ENCODE peak calls at places on chromosomes 6 and 20, in six cellular contexts. One of them, this sample, is unnamed. For H3K36me3 and H3K9me3, the result is how much of the 10 kb centered on the place peaks cover.

GRCh38 chr6:69622230-69622629 is 174.6 kb downstream of the LMBRD1 start:
- DNase-seq in lower lobe of right lung: no peak
- DNase-seq in CD4-positive, alpha-beta memory T cell: no peak
- DNase-seq in fibroblast of lung: no peak
- DNase-seq in PC-3: no peak
- DNase-seq in HAP-1: peak
- DNase-seq in this sample: no peak

GRCh38 chr20:63567132-63567381 is 7.0 kb downstream of the HELZ2 start:
- DNase-seq in lower lobe of right lung: no peak
- DNase-seq in CD4-positive, alpha-beta memory T cell: no peak
- DNase-seq in fibroblast of lung: no peak
- DNase-seq in PC-3: no peak
- DNase-seq in HAP-1: no peak
- DNase-seq in this sample: no peak

GRCh38 chr20:20452254-20452676 is 84.4 kb downstream of the INSM1 start:
- DNase-seq in lower lobe of right lung: peak
- DNase-seq in CD4-positive, alpha-beta memory T cell: peak
- DNase-seq in fibroblast of lung: peak
- DNase-seq in PC-3: peak
- DNase-seq in HAP-1: peak
- DNase-seq in this sample: no peak

GRCh38 chr6:36897629-36898028 is 11.9 kb downstream of the C6orf89 start:
- DNase-seq in lower lobe of right lung: no peak
- DNase-seq in CD4-positive, alpha-beta memory T cell: peak
- DNase-seq in fibroblast of lung: no peak
- DNase-seq in PC-3: peak
- DNase-seq in HAP-1: no peak
- DNase-seq in this sample: no peak

GRCh38 chr6:21003780-21004541 is 469.7 kb downstream of the CDKAL1 start:
- DNase-seq in lower lobe of right lung: no peak
- DNase-seq in CD4-positive, alpha-beta memory T cell: no peak
- DNase-seq in fibroblast of lung: peak
- DNase-seq in PC-3: peak
- DNase-seq in HAP-1: no peak
- DNase-seq in this sample: peak

GRCh38 chr6:6730831-6731230 is 142.3 kb downstream of the LY86 start:
- DNase-seq in lower lobe of right lung: no peak
- DNase-seq in CD4-positive, alpha-beta memory T cell: no peak
- DNase-seq in fibroblast of lung: peak
- DNase-seq in PC-3: peak
- DNase-seq in HAP-1: no peak
- DNase-seq in this sample: peak

GRCh38 chr6:139943391-139943790 is 568.9 kb upstream of the CITED2 start:
- DNase-seq in lower lobe of right lung: no peak
- DNase-seq in CD4-positive, alpha-beta memory T cell: no peak
- DNase-seq in fibroblast of lung: peak
- DNase-seq in PC-3: peak
- DNase-seq in HAP-1: no peak
- DNase-seq in this sample: no peak

GRCh38 chr20:63501818-63502670 is 3.2 kb upstream of the EEF1A2 start:
- DNase-seq in lower lobe of right lung: no peak
- DNase-seq in CD4-positive, alpha-beta memory T cell: no peak
- DNase-seq in fibroblast of lung: no peak
- DNase-seq in PC-3: no peak
- DNase-seq in HAP-1: no peak
- DNase-seq in this sample: no peak

GRCh38 chr20:38059832-38060231 is 26.3 kb downstream of the RPRD1B start:
- DNase-seq in lower lobe of right lung: no peak
- DNase-seq in CD4-positive, alpha-beta memory T cell: no peak
- DNase-seq in fibroblast of lung: no peak
- DNase-seq in PC-3: peak
- DNase-seq in HAP-1: no peak
- DNase-seq in this sample: no peak

GRCh38 chr6:151082079-151082478 is 157.7 kb upstream of the AKAP12 start:
- DNase-seq in lower lobe of right lung: no peak
- DNase-seq in CD4-positive, alpha-beta memory T cell: no peak
- DNase-seq in fibroblast of lung: peak
- DNase-seq in PC-3: peak
- DNase-seq in HAP-1: no peak
- DNase-seq in this sample: no peak

GRCh38 chr6:148200302-148200701 is 142.3 kb upstream of the SASH1 start:
- DNase-seq in lower lobe of right lung: no peak
- DNase-seq in CD4-positive, alpha-beta memory T cell: no peak
- DNase-seq in fibroblast of lung: no peak
- DNase-seq in PC-3: no peak
- DNase-seq in HAP-1: peak
- DNase-seq in this sample: no peak

GRCh38 chr6:91476000-91476399 is 889.1 kb upstream of the MAP3K7 start:
- DNase-seq in lower lobe of right lung: no peak
- DNase-seq in CD4-positive, alpha-beta memory T cell: no peak
- DNase-seq in fibroblast of lung: peak
- DNase-seq in PC-3: peak
- DNase-seq in HAP-1: no peak
- DNase-seq in this sample: peak

GRCh38 chr6:1612902-1613301 is 3.2 kb downstream of the FOXC1 start:
- DNase-seq in lower lobe of right lung: no peak
- DNase-seq in CD4-positive, alpha-beta memory T cell: no peak
- DNase-seq in fibroblast of lung: peak
- DNase-seq in PC-3: peak
- DNase-seq in HAP-1: peak
- DNase-seq in this sample: peak

GRCh38 chr6:35451354-35452185 is 568 bp upstream of the FANCE start:
- DNase-seq in lower lobe of right lung: no peak
- DNase-seq in CD4-positive, alpha-beta memory T cell: no peak
- DNase-seq in fibroblast of lung: no peak
- DNase-seq in PC-3: no peak
- DNase-seq in HAP-1: no peak
- DNase-seq in this sample: no peak

GRCh38 chr6:35452186-35453090 is at the start of gene FANCE:
- DNase-seq in lower lobe of right lung: peak
- DNase-seq in CD4-positive, alpha-beta memory T cell: peak
- DNase-seq in fibroblast of lung: peak
- DNase-seq in PC-3: peak
- DNase-seq in HAP-1: peak
- DNase-seq in this sample: peak

GRCh38 chr6:35449287-35449881 is 2.8 kb upstream of the FANCE start:
- DNase-seq in lower lobe of right lung: no peak
- DNase-seq in CD4-positive, alpha-beta memory T cell: peak
- DNase-seq in fibroblast of lung: peak
- DNase-seq in PC-3: peak
- DNase-seq in HAP-1: peak
- DNase-seq in this sample: no peak

GRCh38 chr6:35454843-35455110 is 2.6 kb downstream of the FANCE start:
- DNase-seq in lower lobe of right lung: no peak
- DNase-seq in CD4-positive, alpha-beta memory T cell: no peak
- DNase-seq in fibroblast of lung: no peak
- DNase-seq in PC-3: no peak
- DNase-seq in HAP-1: no peak
- DNase-seq in this sample: no peak

DNA sequence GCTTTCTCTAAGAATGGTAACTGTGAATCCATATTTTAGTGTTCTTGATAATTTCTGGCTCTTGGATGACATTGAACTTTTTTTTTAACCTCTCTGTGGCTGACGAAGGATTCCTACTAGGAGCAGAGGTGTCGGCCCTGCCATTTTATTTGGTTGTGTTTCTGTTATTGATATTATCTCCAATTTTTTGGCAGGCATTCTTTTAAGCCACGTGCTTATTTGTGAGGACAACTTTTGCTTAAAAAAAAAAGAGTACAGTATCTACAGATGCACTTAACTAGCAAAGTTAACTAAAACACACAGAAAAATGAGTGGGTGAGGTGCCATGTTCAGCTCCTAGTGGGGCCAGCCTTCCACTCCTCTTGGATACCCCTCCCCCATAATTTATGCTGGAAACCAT is 1.1 kb downstream of the FANCE start:
- DNase-seq in lower lobe of right lung: no peak
- DNase-seq in CD4-positive, alpha-beta memory T cell: no peak
- DNase-seq in fibroblast of lung: no peak
- DNase-seq in PC-3: no peak
- DNase-seq in HAP-1: no peak
- DNase-seq in this sample: no peak
- H3K4me3 ChIP-seq in lower lobe of right lung: peak
- H3K4me3 ChIP-seq in CD4-positive, alpha-beta memory T cell: peak
- H3K4me3 ChIP-seq in fibroblast of lung: peak
- H3K4me3 ChIP-seq in PC-3: peak
- H3K4me3 ChIP-seq in HAP-1: peak
- H3K4me3 ChIP-seq in this sample: peak

GRCh38 chr20:62335532-62335931 is 31.6 kb downstream of the LAMA5 start:
- DNase-seq in lower lobe of right lung: no peak
- DNase-seq in CD4-positive, alpha-beta memory T cell: no peak
- DNase-seq in fibroblast of lung: no peak
- DNase-seq in PC-3: no peak
- DNase-seq in HAP-1: no peak
- DNase-seq in this sample: no peak
- H3K36me3 ChIP-seq in lower lobe of right lung: half or more
- H3K36me3 ChIP-seq in CD4-positive, alpha-beta memory T cell: under half
- H3K36me3 ChIP-seq in fibroblast of lung: under half
- H3K36me3 ChIP-seq in PC-3: half or more
- H3K36me3 ChIP-seq in HAP-1: under half
- H3K36me3 ChIP-seq in this sample: half or more

GRCh38 chr20:56018194-56018593 is 12.9 kb upstream of the CBLN4 start:
- DNase-seq in lower lobe of right lung: no peak
- DNase-seq in CD4-positive, alpha-beta memory T cell: no peak
- DNase-seq in fibroblast of lung: no peak
- DNase-seq in PC-3: no peak
- DNase-seq in HAP-1: no peak
- DNase-seq in this sample: no peak
- H3K9me3 ChIP-seq in lower lobe of right lung: under half
- H3K9me3 ChIP-seq in CD4-positive, alpha-beta memory T cell: under half
- H3K9me3 ChIP-seq in fibroblast of lung: under half
- H3K9me3 ChIP-seq in PC-3: under half
- H3K9me3 ChIP-seq in HAP-1: under half
- H3K9me3 ChIP-seq in this sample: under half

DNA sequence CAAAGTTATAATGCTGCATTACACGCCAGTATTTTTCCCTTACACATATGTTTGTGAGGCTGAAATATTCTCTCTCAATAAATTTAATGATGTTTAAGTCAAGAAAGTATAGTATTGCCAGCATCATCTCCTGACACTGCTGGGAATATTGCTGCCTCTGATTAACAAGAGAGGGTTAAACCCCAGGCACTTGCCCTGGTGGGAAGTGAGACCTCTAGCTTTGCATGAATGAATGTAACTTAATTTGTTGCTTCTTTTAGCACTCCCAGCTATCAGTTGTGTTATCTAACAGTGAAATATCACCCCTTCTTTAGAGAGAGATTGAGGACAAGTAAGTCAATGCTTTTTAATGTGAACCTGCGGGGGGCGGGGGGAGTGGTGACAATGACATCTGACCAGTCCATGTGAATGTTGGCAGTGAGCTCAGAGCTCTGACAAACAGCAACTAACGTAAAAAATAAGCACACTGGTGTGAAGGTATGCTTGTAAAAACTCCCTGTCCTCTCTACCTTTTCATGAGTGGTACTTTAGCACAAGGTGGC is 9.8 kb downstream of the FOXA2 start:
- DNase-seq in lower lobe of right lung: no peak
- DNase-seq in CD4-positive, alpha-beta memory T cell: no peak
- DNase-seq in fibroblast of lung: no peak
- DNase-seq in PC-3: peak
- DNase-seq in HAP-1: no peak
- DNase-seq in this sample: no peak
- H3K4me3 ChIP-seq in lower lobe of right lung: no peak
- H3K4me3 ChIP-seq in CD4-positive, alpha-beta memory T cell: no peak
- H3K4me3 ChIP-seq in fibroblast of lung: no peak
- H3K4me3 ChIP-seq in PC-3: no peak
- H3K4me3 ChIP-seq in HAP-1: no peak
- H3K4me3 ChIP-seq in this sample: no peak

GRCh38 chr6:159754401-159754800 is 7.4 kb upstream of the ACAT2 start:
- DNase-seq in lower lobe of right lung: no peak
- DNase-seq in CD4-positive, alpha-beta memory T cell: no peak
- DNase-seq in fibroblast of lung: no peak
- DNase-seq in PC-3: no peak
- DNase-seq in HAP-1: no peak
- DNase-seq in this sample: no peak
- H3K36me3 ChIP-seq in lower lobe of right lung: half or more
- H3K36me3 ChIP-seq in CD4-positive, alpha-beta memory T cell: half or more
- H3K36me3 ChIP-seq in fibroblast of lung: under half
- H3K36me3 ChIP-seq in PC-3: half or more
- H3K36me3 ChIP-seq in HAP-1: half or more
- H3K36me3 ChIP-seq in this sample: half or more

GRCh38 chr6:168516941-168517741 is 76.2 kb downstream of the SMOC2 start:
- DNase-seq in lower lobe of right lung: no peak
- DNase-seq in CD4-positive, alpha-beta memory T cell: no peak
- DNase-seq in fibroblast of lung: no peak
- DNase-seq in PC-3: no peak
- DNase-seq in HAP-1: no peak
- DNase-seq in this sample: no peak
- H3K9me3 ChIP-seq in lower lobe of right lung: under half
- H3K9me3 ChIP-seq in CD4-positive, alpha-beta memory T cell: under half
- H3K9me3 ChIP-seq in fibroblast of lung: under half
- H3K9me3 ChIP-seq in PC-3: under half
- H3K9me3 ChIP-seq in HAP-1: under half
- H3K9me3 ChIP-seq in this sample: under half

GRCh38 chr6:84643778-84644177 is 120.6 kb downstream of the TBX18 start:
- DNase-seq in lower lobe of right lung: no peak
- DNase-seq in CD4-positive, alpha-beta memory T cell: no peak
- DNase-seq in fibroblast of lung: no peak
- DNase-seq in PC-3: peak
- DNase-seq in HAP-1: no peak
- DNase-seq in this sample: no peak

GRCh38 chr6:84645000-84645399 is 119.4 kb downstream of the TBX18 start:
- DNase-seq in lower lobe of right lung: no peak
- DNase-seq in CD4-positive, alpha-beta memory T cell: no peak
- DNase-seq in fibroblast of lung: peak
- DNase-seq in PC-3: peak
- DNase-seq in HAP-1: no peak
- DNase-seq in this sample: peak

GRCh38 chr6:84641076-84641475 is 123.3 kb downstream of the TBX18 start:
- DNase-seq in lower lobe of right lung: no peak
- DNase-seq in CD4-positive, alpha-beta memory T cell: no peak
- DNase-seq in fibroblast of lung: peak
- DNase-seq in PC-3: no peak
- DNase-seq in HAP-1: no peak
- DNase-seq in this sample: no peak

GRCh38 chr6:84648444-84648843 is 116.0 kb downstream of the TBX18 start:
- DNase-seq in lower lobe of right lung: no peak
- DNase-seq in CD4-positive, alpha-beta memory T cell: no peak
- DNase-seq in fibroblast of lung: no peak
- DNase-seq in PC-3: no peak
- DNase-seq in HAP-1: no peak
- DNase-seq in this sample: no peak

DNA sequence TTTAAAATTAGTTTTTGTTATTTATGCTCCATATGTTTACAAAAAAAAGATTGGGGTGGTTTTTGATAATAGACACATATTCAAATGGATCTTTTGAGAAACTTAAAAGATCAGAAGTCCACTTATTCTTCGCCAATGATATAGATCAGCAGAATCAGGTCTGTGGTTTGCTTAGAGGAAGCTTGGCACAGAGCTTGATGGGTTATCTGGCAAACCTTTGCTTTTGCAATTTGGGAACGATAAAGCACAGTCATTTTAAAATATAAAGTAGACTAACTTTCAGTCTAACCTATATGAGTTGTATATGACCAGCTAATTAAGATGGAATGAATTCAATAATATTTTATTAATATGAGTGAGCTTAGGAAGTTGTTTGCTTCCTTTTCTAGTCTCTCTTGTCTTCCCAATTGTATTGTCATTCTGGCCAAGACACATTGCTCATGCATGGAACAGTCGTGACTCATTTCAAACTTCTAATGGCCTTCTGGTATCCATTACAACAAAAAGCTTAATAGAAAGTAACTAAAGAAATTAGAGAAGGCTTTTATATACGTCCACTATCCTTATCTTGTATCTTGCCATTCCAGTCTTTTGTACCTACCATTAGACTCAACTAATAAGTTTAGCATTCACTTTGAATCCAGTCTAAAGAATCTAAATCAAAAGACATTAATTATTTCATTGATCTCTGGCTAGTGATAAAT is 118.7 kb downstream of the TBX18 start:
- DNase-seq in lower lobe of right lung: no peak
- DNase-seq in CD4-positive, alpha-beta memory T cell: no peak
- DNase-seq in fibroblast of lung: peak
- DNase-seq in PC-3: peak
- DNase-seq in HAP-1: no peak
- DNase-seq in this sample: peak
- H3K4me3 ChIP-seq in lower lobe of right lung: no peak
- H3K4me3 ChIP-seq in CD4-positive, alpha-beta memory T cell: no peak
- H3K4me3 ChIP-seq in fibroblast of lung: no peak
- H3K4me3 ChIP-seq in PC-3: peak
- H3K4me3 ChIP-seq in HAP-1: no peak
- H3K4me3 ChIP-seq in this sample: no peak

This sample was measured in MG63.